ENCODE peak calls at places on chromosomes 1 and 21, in four cellular contexts. X is A549, B is endothelial cell of umbilical vein, Z is SK-N-SH. M is an unnamed sample.

GRCh38 chr1:212630159-212630900 is 21.8 kb downstream of the ATF3 start:
- DNase-seq in B (peak; percentile 42), Z (peak; percentile 75), X (peak; percentile 45), M (peak; percentile 73)

GRCh38 chr21:45525153-45525909 is 16.9 kb downstream of the SLC19A1 start:
- DNase-seq in Z (no peak), B (no peak), X (no peak), M (peak; percentile 8)

GRCh38 chr1:36322085-36322785 is 1.2 kb downstream of the EVA1B start:
- DNase-seq in B (no peak), X (no peak), Z (no peak), M (peak; percentile 54)

GRCh38 chr1:81547261-81547911 is 253.3 kb upstream of the ADGRL2 start:
- DNase-seq in B (no peak), Z (no peak), X (no peak), M (no peak)

GRCh38 chr1:230584660-230585059 is 57.6 kb upstream of the COG2 start:
- DNase-seq in Z (no peak), X (no peak), B (no peak), M (no peak)

GRCh38 chr1:169106921-169107672 is 607 bp downstream of the ATP1B1 start:
- DNase-seq in B (peak; percentile 52), X (no peak), Z (peak; percentile 59), M (peak; percentile 36)

GRCh38 chr1:212782422-212783154 is 9.0 kb downstream of the NSL1 start:
- DNase-seq in B (peak; percentile 79), X (peak; percentile 48), Z (peak; percentile 41), M (no peak)

GRCh38 chr1:36156329-36157114 is 562 bp downstream of the MAP7D1 start:
- DNase-seq in Z (peak; percentile 85), B (peak; percentile 82), X (peak; percentile 47), M (peak; percentile 83)

GRCh38 chr1:219514728-219515127 is 98.2 kb downstream of the ZC3H11B start:
- DNase-seq in X (no peak), Z (no peak), B (no peak), M (no peak)

GRCh38 chr1:92577251-92577895 is 90.6 kb upstream of the GFI1 start:
- DNase-seq in B (peak; percentile 51), Z (no peak), X (no peak), M (no peak)

GRCh38 chr1:81920245-81920740 is 119.6 kb downstream of the ADGRL2 start:
- DNase-seq in Z (no peak), B (no peak), X (no peak), M (peak; percentile 67)

GRCh38 chr1:56992318-56993136 is 26.7 kb upstream of the C8B start:
- DNase-seq in X (no peak), Z (no peak), B (no peak), M (no peak)

GRCh38 chr1:192529031-192529755 is 46.4 kb upstream of the RGS1 start:
- DNase-seq in B (peak; percentile 37), Z (no peak), X (no peak), M (no peak)

GRCh38 chr1:153533689-153534201 is 2.0 kb downstream of the S100A6 start:
- DNase-seq in B (peak; percentile 94), X (peak; percentile 82), Z (no peak), M (no peak)

GRCh38 chr1:245969274-245969673 is 537.8 kb downstream of the SMYD3 start:
- DNase-seq in B (peak; percentile 92), X (no peak), Z (no peak), M (no peak)

GRCh38 chr1:61322769-61323168 is 240.4 kb downstream of the NFIA start:
- DNase-seq in X (peak; percentile 58), B (no peak), Z (no peak), M (no peak)

GRCh38 chr1:17833661-17834501 is 78.7 kb downstream of the ACTL8 start:
- DNase-seq in Z (peak; percentile 85), X (no peak), B (no peak), M (no peak)

GRCh38 chr1:204221271-204221670 is 7.5 kb upstream of the GOLT1A start:
- DNase-seq in B (no peak), Z (no peak), X (no peak), M (no peak)

GRCh38 chr1:226981838-226982237 is 41.7 kb downstream of the COQ8A start:
- DNase-seq in B (no peak), Z (no peak), X (no peak), M (no peak)

GRCh38 chr1:183635112-183635605 is 424 bp downstream of the ARPC5 start:
- DNase-seq in X (no peak), B (no peak), Z (peak; percentile 71), M (peak; percentile 45)

GRCh38 chr1:41109316-41110263 is 88.1 kb upstream of the SLFNL1 start:
- DNase-seq in B (peak; percentile 95), Z (no peak), X (peak; percentile 74), M (no peak)

GRCh38 chr1:234643850-234644134 is 33.8 kb upstream of the IRF2BP2 start:
- DNase-seq in Z (no peak), X (no peak), B (no peak), M (no peak)

GRCh38 chr1:244653439-244654283 is 735 bp downstream of the DESI2 start:
- DNase-seq in B (peak; percentile 38), X (peak; percentile 8), Z (no peak), M (peak; percentile 34)

GRCh38 chr1:2801535-2802291 is at the start of gene TTC34:
- DNase-seq in B (no peak), Z (peak; percentile 76), X (peak; percentile 47), M (peak; percentile 63)

GRCh38 chr1:219792337-219793021 is 135.9 kb downstream of the SLC30A10 start:
- DNase-seq in X (no peak), Z (peak; percentile 64), B (no peak), M (no peak)

GRCh38 chr1:187794561-187794960 is 965.8 kb downstream of the PLA2G4A start:
- DNase-seq in B (no peak), X (no peak), Z (no peak), M (no peak)

GRCh38 chr21:46411236-46411635 is 47.5 kb upstream of the DIP2A start:
- DNase-seq in B (no peak), X (no peak), Z (no peak), M (peak; percentile 36)

GRCh38 chr21:42083361-42083690 is 12.2 kb downstream of the UMODL1 start:
- DNase-seq in X (no peak), Z (no peak), B (no peak), M (no peak)

GRCh38 chr1:73161418-73161817 is 879.1 kb upstream of the NEGR1 start:
- DNase-seq in Z (no peak), X (no peak), B (no peak), M (no peak)

GRCh38 chr1:91024501-91025119 is 2.8 kb upstream of the ZNF644 start:
- DNase-seq in Z (no peak), X (no peak), B (no peak), M (no peak)

GRCh38 chr1:36136535-36136934 is 11.5 kb upstream of the COL8A2 start:
- DNase-seq in X (no peak), B (peak; percentile 83), Z (no peak), M (no peak)

GRCh38 chr21:29939859-29940245 is at the start of gene GRIK1:
- DNase-seq in X (no peak), Z (no peak), B (no peak), M (peak; percentile 27)

GRCh38 chr1:182677393-182678098 is 6.8 kb downstream of the RGS8 start:
- DNase-seq in X (no peak), B (no peak), Z (no peak), M (no peak)

GRCh38 chr21:46056450-46056903 is 41.4 kb upstream of the COL6A2 start:
- DNase-seq in Z (no peak), X (no peak), B (no peak), M (no peak)

DNA sequence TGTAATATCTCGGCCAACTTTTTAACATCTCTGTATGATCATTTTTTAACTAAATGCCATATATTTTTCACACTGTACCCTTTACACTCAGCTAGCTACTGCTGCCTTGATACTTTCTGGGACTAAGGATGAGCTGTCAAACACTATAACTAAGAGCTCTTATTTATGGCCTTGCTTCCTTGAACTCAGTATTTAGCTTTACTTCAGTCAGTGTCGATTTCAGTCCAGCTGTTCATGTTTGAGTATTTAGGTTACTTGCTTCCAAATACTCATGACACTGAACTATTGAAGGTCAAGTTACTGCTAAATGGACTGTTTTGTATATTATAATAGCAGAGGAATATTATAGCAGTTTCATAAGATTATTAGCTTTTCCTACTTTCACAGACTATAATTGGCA is 25.9 kb upstream of the USP25 start:
- DNase-seq in Z (no peak), X (no peak), B (no peak), M (no peak)
- TF ChIP-seq MAX in Z (no peak), X (no peak), B (no peak), M (no peak)

DNA sequence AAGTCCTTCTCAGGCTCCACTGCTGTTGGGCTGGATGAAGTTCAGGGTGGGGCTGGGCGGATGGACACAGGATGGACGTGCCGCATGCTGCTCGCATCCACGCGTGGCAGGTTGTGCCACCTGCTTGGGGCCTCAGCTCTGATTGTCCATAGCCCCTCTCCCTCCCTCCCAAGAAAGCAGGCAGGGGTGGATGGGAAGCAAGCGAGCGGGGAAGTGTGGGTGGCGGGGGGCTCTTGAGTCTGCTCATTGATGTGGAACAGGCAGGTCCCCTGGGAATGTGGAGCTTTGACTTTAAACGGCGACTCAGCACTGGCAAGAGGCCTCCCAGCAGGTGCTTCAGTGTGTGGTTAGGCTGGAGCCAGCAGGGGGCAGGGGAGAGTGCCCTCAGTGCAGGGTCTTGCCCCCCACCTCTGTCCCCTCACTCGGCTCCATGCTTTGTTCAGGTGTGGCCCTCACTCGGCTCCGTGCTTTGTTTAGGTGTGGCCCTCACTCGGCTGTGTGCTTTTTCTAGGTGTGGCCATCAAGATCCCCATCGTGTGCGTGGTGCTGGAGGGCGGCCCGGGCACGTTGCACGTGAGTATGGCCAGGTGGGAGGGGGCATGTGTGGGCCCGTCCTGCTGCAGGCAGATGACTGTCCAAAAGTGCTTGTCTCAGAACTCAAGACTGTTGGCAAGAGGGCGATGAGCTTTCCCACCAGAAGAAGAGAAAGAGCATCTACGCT is 23.9 kb downstream of the TRPM2 start:
- DNase-seq in Z (peak; percentile 58), X (no peak), B (no peak), M (peak; percentile 55)
- TF ChIP-seq MAX in Z (no peak), X (no peak), B (no peak), M (no peak)

GRCh38 chr1:209652121-209652742 is at the start of gene LAMB3:
- DNase-seq in Z (no peak), B (no peak), X (peak; percentile 61), M (no peak)

GRCh38 chr1:209648366-209648765 is 3.9 kb downstream of the LAMB3 start:
- DNase-seq in B (no peak), Z (no peak), X (no peak), M (no peak)

GRCh38 chr1:209648931-209649776 is 3.1 kb downstream of the LAMB3 start:
- DNase-seq in B (peak; percentile 95), X (peak; percentile 87), Z (no peak), M (no peak)

GRCh38 chr1:209651148-209651547 is 1.1 kb downstream of the LAMB3 start:
- DNase-seq in Z (no peak), B (peak; percentile 77), X (peak; percentile 82), M (no peak)

GRCh38 chr1:209650454-209650853 is 1.8 kb downstream of the LAMB3 start:
- DNase-seq in X (no peak), B (no peak), Z (no peak), M (no peak)
- TF ChIP-seq MAX in X (no peak), B (no peak), Z (no peak), M (no peak)

GRCh38 chr1:185440877-185441276 is 123.8 kb upstream of the IVNS1ABP start:
- DNase-seq in B (no peak), Z (no peak), X (peak; percentile 40), M (no peak)

GRCh38 chr1:185439727-185440415 is 122.8 kb upstream of the IVNS1ABP start:
- DNase-seq in B (peak; percentile 24), X (peak; percentile 77), Z (no peak), M (no peak)

GRCh38 chr1:185441608-185442007 is 124.6 kb upstream of the IVNS1ABP start:
- DNase-seq in X (peak; percentile 72), B (peak; percentile 34), Z (no peak), M (no peak)

GRCh38 chr1:185435696-185436379 is 118.8 kb upstream of the IVNS1ABP start:
- DNase-seq in Z (no peak), B (no peak), X (no peak), M (no peak)

GRCh38 chr1:185438936-185439335 is 121.9 kb upstream of the IVNS1ABP start:
- DNase-seq in X (no peak), B (no peak), Z (no peak), M (no peak)
- TF ChIP-seq MAX in X (no peak), B (no peak), Z (no peak), M (no peak)

M was measured in WTC11.